ENCODE peak calls at places on chromosome 2, in six cellular contexts. E is cerebellar cortex; W is NCI-H2081 treated with DMSO at 0.1 percent for 48 hours; I is stimulated activated CD8-positive, alpha-beta memory T cell treated with anti-CD3 and anti-CD28 coated beads, Interleukin-4, amount 100 ng/mL, for 1 hour; U is NCI-H1417; B is GM23248. R is an unnamed sample.

GRCh38 chr2:229728360-229728759 is 14.0 kb upstream of the DNER start:
- DNase-seq in B (peak), W (no peak), U (no peak), E (no peak), I (no peak), R (no peak)

GRCh38 chr2:156476516-156477206 is 40.5 kb downstream of the GPD2 start:
- DNase-seq in I (no peak), U (no peak), B (peak), E (no peak), W (no peak), R (no peak)

GRCh38 chr2:167135691-167136090 is 247.4 kb downstream of the XIRP2 start:
- DNase-seq in W (no peak), U (no peak), E (no peak), B (no peak), I (no peak), R (no peak)

GRCh38 chr2:185625604-185626003 is 113.0 kb upstream of the FSIP2 start:
- DNase-seq in I (no peak), U (no peak), B (no peak), W (no peak), E (no peak), R (no peak)

GRCh38 chr2:44934962-44935853 is 6.3 kb upstream of the SIX3 start:
- DNase-seq in I (no peak), U (peak), B (peak), W (no peak), E (no peak), R (no peak)

GRCh38 chr2:19362652-19363473 is 4.4 kb upstream of the OSR1 start:
- DNase-seq in I (no peak), W (peak), U (peak), B (peak), E (peak), R (no peak)

GRCh38 chr2:25548587-25548986 is 124.8 kb downstream of the DTNB start:
- DNase-seq in E (no peak), I (no peak), B (no peak), U (no peak), W (no peak), R (no peak)

GRCh38 chr2:42359894-42360483 is 1.0 kb downstream of the COX7A2L start:
- DNase-seq in W (no peak), E (no peak), I (no peak), U (no peak), B (peak), R (no peak)

GRCh38 chr2:238653436-238654109 is 194.3 kb upstream of the TWIST2 start:
- DNase-seq in B (no peak), E (no peak), I (no peak), W (no peak), U (no peak), R (no peak)

GRCh38 chr2:38153476-38153875 is 77.5 kb upstream of the CYP1B1 start:
- DNase-seq in I (no peak), B (no peak), W (no peak), E (no peak), U (no peak), R (no peak)

GRCh38 chr2:234288974-234289455 is 207.9 kb downstream of the ARL4C start:
- DNase-seq in W (peak), U (peak), B (peak), E (peak), I (peak), R (no peak)

GRCh38 chr2:10161961-10162441 is 39.5 kb downstream of the RRM2 start:
- DNase-seq in B (peak), W (no peak), I (no peak), U (peak), E (peak), R (no peak)

GRCh38 chr2:47309472-47309951 is 93.4 kb upstream of the MSH2 start:
- DNase-seq in U (no peak), I (no peak), W (no peak), E (no peak), B (no peak), R (no peak)

GRCh38 chr2:25184254-25184653 is 15.9 kb upstream of the POMC start:
- DNase-seq in B (no peak), W (no peak), I (no peak), U (no peak), E (no peak), R (no peak)